ENCODE peak calls at places on chromosomes 7 and 10, in four cellular contexts. M is GM12878, D is HL-60, T is K562. J is an unnamed sample.

GRCh38 chr7:1927942-1928341 is 257.9 kb downstream of the ELFN1 start:
- DNase-seq in T (no peak), D (no peak), M (no peak), J (no peak)

GRCh38 chr7:98771519-98772241 is 98.1 kb downstream of the TMEM130 start:
- DNase-seq in D (no peak), M (peak), T (no peak), J (no peak)

GRCh38 chr10:84194424-84195043 is at the start of gene CDHR1:
- DNase-seq in M (no peak), D (no peak), T (peak), J (peak)

GRCh38 chr10:4195214-4195613 is 410.2 kb upstream of the KLF6 start:
- DNase-seq in T (no peak), D (no peak), M (no peak), J (no peak)

GRCh38 chr7:116025098-116025809 is 5.3 kb downstream of the TFEC start:
- DNase-seq in T (no peak), M (no peak), D (no peak), J (no peak)

GRCh38 chr10:1631282-1631681 is 106.0 kb downstream of the ADARB2 start:
- DNase-seq in D (no peak), M (no peak), T (no peak), J (no peak)

GRCh38 chr7:36611703-36612102 is 112.6 kb downstream of the AOAH start:
- DNase-seq in D (no peak), M (no peak), T (no peak), J (no peak)

GRCh38 chr7:22698762-22699161 is 28.2 kb upstream of the IL6 start:
- DNase-seq in D (no peak), M (no peak), T (no peak), J (no peak)

GRCh38 chr7:90485734-90486316 is 16.4 kb downstream of the PTTG1IP2 start:
- DNase-seq in D (no peak), M (no peak), T (no peak), J (no peak)

GRCh38 chr7:7769712-7770111 is 51.3 kb upstream of the RPA3 start:
- DNase-seq in D (no peak), M (no peak), T (no peak), J (no peak)

GRCh38 chr7:6246257-6246917 is 26.0 kb downstream of the CYTH3 start:
- DNase-seq in M (no peak), D (no peak), T (no peak), J (no peak)

GRCh38 chr10:5146920-5147254 is 38.1 kb downstream of the AKR1C8 start:
- DNase-seq in D (no peak), M (no peak), T (no peak), J (no peak)

GRCh38 chr10:133396035-133396624 is 2.2 kb downstream of the MTG1 start:
- DNase-seq in M (no peak), T (no peak), D (no peak), J (no peak)

GRCh38 chr10:13684252-13684791 is 97.6 kb downstream of the PRPF18 start:
- DNase-seq in M (no peak), T (no peak), D (no peak), J (no peak)

GRCh38 chr7:128025380-128025779 is 5.9 kb downstream of the LRRC4 start:
- DNase-seq in T (no peak), M (no peak), D (no peak), J (no peak)

GRCh38 chr10:49220679-49221078 is 32.5 kb upstream of the TMEM273 start:
- DNase-seq in M (no peak), T (no peak), D (no peak), J (no peak)

GRCh38 chr10:25639646-25640045 is 294.4 kb upstream of the MYO3A start:
- DNase-seq in T (no peak), D (no peak), M (no peak), J (no peak)
- TF ChIP-seq SPI1 in T (no peak), D (no peak), M (no peak), J (no peak)

DNA sequence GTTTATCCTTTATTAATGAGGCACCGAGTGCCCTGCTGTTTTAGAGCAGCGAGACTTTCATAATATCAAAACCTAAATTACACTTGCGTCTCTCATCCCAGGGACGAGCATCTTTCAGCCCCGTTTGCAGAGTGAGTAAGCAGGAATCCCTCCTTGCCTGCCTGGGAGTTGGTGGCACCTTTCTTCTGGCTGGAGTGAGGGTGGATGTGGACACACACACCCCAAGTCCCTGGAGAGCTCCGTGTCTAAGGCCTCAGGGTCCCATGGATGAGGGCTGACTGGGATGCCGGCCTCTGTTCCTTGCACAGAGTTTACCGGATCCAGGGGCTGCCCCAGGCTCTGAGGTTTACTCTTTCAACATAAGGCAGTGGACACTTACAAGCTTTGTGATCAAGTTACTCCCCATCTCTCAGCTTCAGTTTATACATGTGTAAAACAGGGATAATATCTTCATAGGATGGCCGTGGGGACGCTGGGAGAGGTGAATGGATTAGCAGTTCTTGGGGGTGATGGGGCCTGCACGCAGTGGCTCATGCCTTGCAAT is 24.5 kb downstream of the POLL start:
- DNase-seq in M (no peak), D (no peak), T (no peak), J (no peak)
- TF ChIP-seq SPI1 in M (no peak), D (no peak), T (no peak), J (no peak)

DNA sequence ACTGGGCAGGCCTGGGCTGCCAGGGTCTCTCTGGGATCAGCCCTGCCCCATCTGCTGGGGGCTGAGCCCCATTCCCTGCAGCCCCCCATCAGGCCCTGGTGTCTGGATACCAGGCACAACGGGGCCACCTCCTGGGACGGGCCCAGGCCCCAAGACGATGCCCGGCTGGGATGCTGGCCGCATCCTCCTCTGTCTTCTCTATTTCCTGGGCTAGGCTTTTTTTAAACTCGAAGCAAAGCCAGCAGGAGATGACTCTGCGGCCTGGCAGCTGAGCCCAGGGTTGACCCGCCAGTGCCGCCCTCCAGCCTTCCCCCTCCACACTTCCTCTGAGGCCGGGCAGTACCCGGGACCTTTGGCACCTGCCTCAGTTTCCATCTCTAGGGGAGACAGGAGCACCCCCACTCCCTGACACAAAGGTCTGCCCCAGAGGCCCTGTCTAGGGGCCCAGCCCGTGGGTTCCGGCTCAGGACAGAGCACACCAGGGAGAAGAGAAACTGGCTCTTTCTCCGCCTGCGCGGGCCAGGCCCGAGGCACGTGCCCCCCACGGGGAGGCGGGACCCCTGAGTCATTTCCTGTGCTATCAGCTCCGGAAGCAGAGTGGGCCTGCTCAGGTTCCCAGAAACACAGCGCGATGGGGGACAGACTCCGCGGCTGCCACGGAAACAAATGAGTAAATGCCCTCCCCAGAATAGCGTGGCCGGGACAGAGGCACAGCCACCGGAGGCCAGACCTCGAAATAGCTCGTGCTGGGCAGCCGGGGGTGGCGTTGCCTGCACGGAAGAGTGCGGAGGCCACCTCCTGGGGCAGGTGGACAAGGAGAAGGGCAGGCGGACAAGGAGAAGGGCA is 84.6 kb upstream of the PDGFA start:
- DNase-seq in T (peak), M (peak), D (peak), J (peak)
- TF ChIP-seq SPI1 in T (no peak), M (no peak), D (no peak), J (peak)

DNA sequence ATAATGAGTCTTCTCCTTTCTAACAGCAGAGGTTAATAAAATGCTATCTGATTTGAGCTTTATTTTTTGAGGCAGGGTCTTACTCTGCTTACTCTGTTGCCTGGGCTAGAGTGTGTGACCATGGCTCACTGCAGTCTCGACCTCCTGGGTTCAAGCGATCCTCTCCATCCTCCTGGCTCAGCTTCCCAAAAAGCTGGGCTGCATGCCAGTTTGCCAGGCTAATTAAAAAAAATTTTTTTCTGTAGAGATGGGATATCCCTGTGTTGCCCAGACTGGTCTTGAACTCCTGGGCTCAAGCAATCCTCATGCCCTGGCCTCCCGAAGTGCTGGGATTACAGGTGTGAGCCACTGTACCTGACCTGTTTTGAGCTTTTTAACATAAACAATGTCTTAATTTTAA is 56.7 kb downstream of the SCD start:
- DNase-seq in M (no peak), D (no peak), T (no peak), J (no peak)
- TF ChIP-seq SPI1 in M (no peak), D (no peak), T (no peak), J (no peak)

DNA sequence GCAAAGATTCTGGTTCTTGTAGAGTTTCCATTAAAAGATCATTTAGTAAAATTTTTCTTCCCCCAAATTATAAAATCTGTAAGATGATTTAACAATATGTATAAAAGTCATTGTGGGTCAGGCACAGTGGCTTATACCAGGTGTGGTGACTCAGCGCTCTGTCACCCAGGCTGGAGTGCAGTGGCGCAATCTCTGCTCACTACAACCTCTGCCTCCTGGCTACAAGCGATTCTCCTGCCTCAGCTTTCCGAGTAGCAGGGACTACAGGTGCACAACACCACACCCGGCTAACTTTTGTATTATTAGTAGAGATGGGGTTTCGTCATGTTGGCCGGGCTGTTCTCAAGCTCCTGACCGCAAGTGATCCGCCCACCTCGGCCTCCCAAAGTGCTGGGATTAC is 68.0 kb downstream of the SEPTIN14 start:
- DNase-seq in T (no peak), D (no peak), M (no peak), J (no peak)
- TF ChIP-seq SPI1 in T (no peak), D (no peak), M (no peak), J (no peak)

GRCh38 chr7:3404490-3404889 is 103.4 kb downstream of the SDK1 start:
- DNase-seq in D (no peak), M (no peak), T (no peak), J (no peak)
- TF ChIP-seq SPI1 in D (no peak), M (no peak), T (no peak), J (no peak)

GRCh38 chr7:158602905-158603772 is 15.5 kb upstream of the PTPRN2 start:
- DNase-seq in M (peak), D (no peak), T (no peak), J (no peak)
- TF ChIP-seq SPI1 in M (no peak), D (no peak), T (no peak), J (peak)

DNA sequence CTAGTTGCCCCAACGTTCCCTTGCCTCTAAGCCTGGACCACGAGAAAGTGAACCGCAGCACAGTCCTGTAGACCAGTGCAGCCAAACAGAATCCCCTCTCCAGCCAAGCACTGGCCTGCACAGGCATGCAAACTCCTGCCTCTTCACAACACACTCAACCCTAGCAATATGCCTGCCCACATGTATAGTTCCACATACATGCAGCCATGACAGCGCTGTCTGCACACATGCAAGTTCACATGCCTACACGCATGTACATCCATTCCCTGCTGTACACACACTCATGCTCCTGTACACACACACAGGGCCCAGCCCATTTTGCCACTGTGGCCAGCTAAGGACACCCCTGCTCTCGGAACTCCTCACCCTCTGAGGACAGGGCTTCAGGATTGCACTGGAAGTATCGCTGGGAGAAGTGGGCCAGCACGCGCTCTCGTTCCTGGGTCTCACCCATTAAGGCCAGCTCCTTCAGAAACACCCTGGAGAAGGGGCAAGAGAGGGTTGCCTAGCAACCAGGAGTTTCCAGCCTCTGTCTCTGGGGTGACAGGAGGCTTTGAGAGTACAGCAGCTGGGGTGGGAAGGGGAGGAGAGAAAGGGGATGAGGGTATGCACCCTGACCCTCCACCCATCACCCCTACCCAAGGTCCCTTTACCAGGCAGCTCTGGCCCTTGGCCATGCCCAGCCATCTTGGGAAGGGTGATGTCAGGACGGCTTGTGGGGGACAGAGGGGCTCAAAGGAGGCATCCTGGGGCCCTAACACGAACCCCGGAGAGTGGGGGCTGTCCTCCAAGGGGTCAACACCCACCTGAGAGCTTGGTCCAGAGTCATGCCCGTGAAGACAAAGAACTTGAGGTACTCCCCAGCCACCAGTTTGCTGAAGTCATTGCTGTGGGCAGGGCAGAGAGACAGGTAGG is 7.0 kb downstream of the PSD start:
- DNase-seq in M (no peak), T (no peak), D (no peak), J (no peak)
- TF ChIP-seq SPI1 in M (no peak), T (no peak), D (no peak), J (no peak)

GRCh38 chr10:75544381-75544780 is 113.0 kb downstream of the LRMDA start:
- DNase-seq in D (peak), M (no peak), T (no peak), J (no peak)
- TF ChIP-seq SPI1 in D (peak), M (no peak), T (no peak), J (no peak)

DNA sequence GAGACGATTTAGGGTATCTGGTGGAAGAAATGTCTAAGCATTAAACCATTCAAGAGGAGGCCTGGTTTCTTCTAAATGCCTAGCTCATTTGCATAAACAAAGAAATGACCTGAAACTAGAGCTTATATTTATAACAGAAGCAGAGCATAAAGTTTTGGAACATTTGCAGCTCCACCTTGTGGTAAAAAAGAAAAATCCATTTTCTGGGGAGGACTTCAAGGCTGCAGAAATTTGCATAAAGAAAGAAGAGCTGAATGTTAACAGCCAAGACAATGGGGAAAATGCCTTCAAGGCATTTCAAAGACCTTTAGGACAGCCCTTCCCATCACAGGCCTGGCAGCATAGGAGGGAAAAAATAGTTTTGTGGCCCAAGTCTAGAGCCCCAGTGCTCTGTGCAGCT is 362.0 kb downstream of the ZNF248 start:
- DNase-seq in T (no peak), M (no peak), D (no peak), J (no peak)
- TF ChIP-seq SPI1 in T (no peak), M (no peak), D (no peak), J (no peak)

J was measured in GM12891.